ENCODE peak calls at places on chromosomes 12 and 14, in five cellular contexts. R is K562, K is GM12878, E is HepG2, F is SK-N-SH. W is an unnamed sample.

GRCh38 chr12:81077686-81078441 is at the start of gene ACSS3:
- DNase-seq in F (peak), E (peak), K (no peak), R (no peak), W (no peak)

GRCh38 chr12:131007031-131007793 is 53.5 kb downstream of the ADGRD1 start:
- DNase-seq in K (no peak), F (peak), R (no peak), E (peak), W (no peak)

GRCh38 chr12:95548056-95548538 is 3.2 kb downstream of the USP44 start:
- DNase-seq in R (peak), F (peak), K (no peak), E (no peak), W (no peak)

GRCh38 chr12:129089576-129089975 is 236.3 kb downstream of the GLT1D1 start:
- DNase-seq in R (no peak), F (no peak), E (no peak), K (no peak), W (no peak)

GRCh38 chr14:53517276-53517960 is 364.3 kb upstream of the DDHD1 start:
- DNase-seq in E (no peak), R (no peak), K (no peak), F (no peak), W (no peak)

GRCh38 chr12:48105321-48105866 is 485 bp downstream of the SENP1 start:
- DNase-seq in F (no peak), K (peak), R (no peak), E (no peak), W (peak)

GRCh38 chr12:73180734-73181133 is 908.6 kb downstream of the TRHDE start:
- DNase-seq in E (no peak), K (no peak), F (no peak), R (no peak), W (no peak)

GRCh38 chr12:6444031-6444430 is 724 bp upstream of the CD27 start:
- DNase-seq in K (no peak), R (no peak), F (no peak), E (no peak), W (no peak)

GRCh38 chr14:100375273-100375962 is 52.3 kb downstream of the SLC25A47 start:
- DNase-seq in E (peak), F (peak), R (peak), K (peak), W (no peak)

GRCh38 chr12:92505373-92506340 is 197.1 kb upstream of the PLEKHG7 start:
- DNase-seq in K (peak), F (peak), R (peak), E (no peak), W (peak)

GRCh38 chr12:54879132-54879531 is 24.8 kb downstream of the MUCL1 start:
- DNase-seq in K (no peak), E (no peak), R (no peak), F (no peak), W (peak)

GRCh38 chr14:35331605-35332516 is 39.7 kb downstream of the PSMA6 start:
- DNase-seq in K (no peak), E (peak), R (peak), F (peak), W (no peak)

GRCh38 chr12:2294651-2295475 is 242.1 kb downstream of the CACNA1C start:
- DNase-seq in K (no peak), E (no peak), R (no peak), F (no peak), W (peak)

GRCh38 chr14:35944847-35945246 is 118.7 kb downstream of the BRMS1L start:
- DNase-seq in F (peak), K (no peak), R (peak), E (peak), W (no peak)

GRCh38 chr14:105422695-105423487 is 3.3 kb downstream of the MTA1 start:
- DNase-seq in K (no peak), F (peak), R (no peak), E (no peak), W (no peak)

GRCh38 chr12:74394647-74395046 is 143.0 kb upstream of the ATXN7L3B start:
- DNase-seq in F (no peak), K (no peak), R (no peak), E (no peak), W (no peak)

GRCh38 chr12:118537481-118537917 is 161.1 kb downstream of the SUDS3 start:
- DNase-seq in R (no peak), F (no peak), E (no peak), K (no peak), W (no peak)

GRCh38 chr14:103091041-103091882 is 3.3 kb upstream of the EXOC3L4 start:
- DNase-seq in K (no peak), E (no peak), R (peak), F (peak), W (peak)

GRCh38 chr14:72524230-72524629 is 369.7 kb downstream of the DPF3 start:
- DNase-seq in K (no peak), R (no peak), E (no peak), F (no peak), W (no peak)

GRCh38 chr14:68947802-68948201 is 31.3 kb downstream of the ACTN1 start:
- DNase-seq in K (no peak), E (no peak), F (no peak), R (no peak), W (peak)

GRCh38 chr12:12064596-12064995 is 6.1 kb upstream of the BCL2L14 start:
- DNase-seq in E (no peak), R (no peak), K (no peak), F (no peak), W (no peak)

GRCh38 chr12:57103856-57104255 is 7.3 kb downstream of the STAT6 start:
- DNase-seq in R (no peak), E (no peak), F (no peak), K (no peak), W (no peak)

GRCh38 chr14:50773632-50774541 is 57.1 kb downstream of the NIN start:
- DNase-seq in E (peak), R (peak), F (peak), K (no peak), W (peak)

GRCh38 chr14:36302823-36303222 is 17.6 kb downstream of the MBIP start:
- DNase-seq in R (no peak), E (no peak), K (no peak), F (no peak), W (no peak)

GRCh38 chr14:32896979-32897723 is 41.5 kb upstream of the NPAS3 start:
- DNase-seq in R (no peak), E (peak), K (no peak), F (no peak), W (no peak)

GRCh38 chr14:37343307-37344094 is 145.8 kb downstream of the MIPOL1 start:
- DNase-seq in F (no peak), E (no peak), K (no peak), R (no peak), W (no peak)

GRCh38 chr12:1760566-1761382 is 59.6 kb upstream of the LRTM2 start:
- DNase-seq in E (peak), F (no peak), R (peak), K (no peak), W (no peak)

GRCh38 chr12:102847131-102847530 is 69.9 kb downstream of the PAH start:
- DNase-seq in K (no peak), F (no peak), R (no peak), E (no peak), W (no peak)

GRCh38 chr12:3227076-3227975 is 150.1 kb downstream of the TSPAN9 start:
- DNase-seq in R (no peak), F (no peak), E (no peak), K (no peak), W (no peak)

GRCh38 chr12:87425942-87426554 is 603.2 kb downstream of the C12orf50 start:
- DNase-seq in E (no peak), R (no peak), K (no peak), F (no peak), W (no peak)

GRCh38 chr12:123900898-123901376 is 71.7 kb downstream of the CCDC92 start:
- DNase-seq in F (no peak), R (no peak), K (no peak), E (no peak), W (no peak)

GRCh38 chr12:52600941-52601481 is at the start of gene KRT72:
- DNase-seq in F (peak), R (no peak), E (no peak), K (no peak), W (no peak)

GRCh38 chr12:132385923-132386751 is 56.7 kb upstream of the GALNT9 start:
- DNase-seq in F (no peak), K (no peak), E (no peak), R (no peak), W (no peak)

GRCh38 chr12:132388379-132389015 is 59.1 kb upstream of the GALNT9 start:
- DNase-seq in R (no peak), K (no peak), F (no peak), E (no peak), W (no peak)

GRCh38 chr12:132386926-132387497 is 57.6 kb upstream of the GALNT9 start:
- DNase-seq in K (no peak), F (no peak), E (no peak), R (no peak), W (no peak)

GRCh38 chr12:132385375-132385774 is 56.0 kb upstream of the GALNT9 start:
- DNase-seq in F (no peak), R (no peak), E (no peak), K (no peak), W (no peak)

DNA sequence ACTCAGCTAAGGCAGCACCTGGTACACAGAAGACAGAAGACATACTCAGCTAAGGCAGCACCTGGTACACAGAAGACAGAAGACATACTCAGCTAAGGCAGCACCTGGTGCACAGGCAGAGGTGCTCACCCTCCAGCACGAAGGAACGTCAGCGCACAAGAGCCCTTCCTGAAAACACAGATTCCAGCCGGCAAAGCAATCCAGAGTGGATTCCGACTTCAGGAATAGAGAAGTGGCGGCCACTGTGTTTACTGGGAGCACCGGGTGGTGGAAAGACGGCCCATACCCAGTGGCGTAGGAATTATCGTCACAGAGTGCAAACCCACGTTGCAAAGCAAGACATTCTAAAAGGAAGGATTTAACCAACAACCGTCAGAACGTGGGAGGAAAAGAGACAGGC is 55.5 kb upstream of the GALNT9 start:
- DNase-seq in K (no peak), E (no peak), R (no peak), F (no peak), W (no peak)
- TF ChIP-seq GABPA in K (no peak), E (no peak), R (no peak), F (no peak), W (no peak)

GRCh38 chr12:32587536-32588346 is 91.4 kb upstream of the DNM1L start:
- DNase-seq in F (no peak), E (no peak), R (no peak), K (no peak), W (peak)

GRCh38 chr12:32588604-32589003 is 90.5 kb upstream of the DNM1L start:
- DNase-seq in E (no peak), R (no peak), F (no peak), K (no peak), W (no peak)

GRCh38 chr12:32583535-32583934 is 95.6 kb upstream of the DNM1L start:
- DNase-seq in K (no peak), R (no peak), F (no peak), E (no peak), W (no peak)

GRCh38 chr12:32586390-32586789 is 92.7 kb upstream of the DNM1L start:
- DNase-seq in F (no peak), R (no peak), K (no peak), E (no peak), W (peak)

DNA sequence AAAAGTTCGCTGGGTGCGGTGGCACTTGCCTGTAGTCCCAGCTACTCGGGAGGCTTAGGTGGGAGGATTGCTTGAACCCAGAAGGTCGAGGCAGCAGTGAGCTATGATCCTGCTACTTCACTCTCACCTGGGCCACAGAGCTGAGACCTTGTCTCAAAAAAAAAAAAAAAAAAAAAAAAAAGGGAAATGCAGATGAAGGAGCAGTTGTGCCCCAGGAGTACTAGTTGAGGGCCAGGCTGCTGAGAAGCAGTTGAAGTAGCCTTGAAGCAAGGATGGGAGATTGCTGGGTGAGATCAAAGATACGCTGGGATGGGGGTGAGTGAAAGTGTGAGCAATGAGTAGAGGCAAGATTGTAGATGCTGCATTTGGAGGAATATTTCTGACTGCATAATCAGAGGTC is 93.4 kb upstream of the DNM1L start:
- DNase-seq in K (no peak), R (no peak), F (no peak), E (no peak), W (no peak)
- TF ChIP-seq REST in K (no peak), R (no peak), F (no peak), E (no peak), W (no peak)

GRCh38 chr12:34389378-34390170 is 367.3 kb downstream of the ALG10 start:
- DNase-seq in K (no peak), R (no peak), E (no peak), F (no peak), W (no peak)
- TF ChIP-seq GABPA in K (no peak), R (no peak), E (no peak), F (no peak), W (no peak)

GRCh38 chr14:54918427-54918826 is 15.8 kb upstream of the GCH1 start:
- DNase-seq in F (no peak), E (no peak), R (no peak), K (no peak), W (no peak)
- TF ChIP-seq REST in F (no peak), E (no peak), R (no peak), K (no peak), W (no peak)

DNA sequence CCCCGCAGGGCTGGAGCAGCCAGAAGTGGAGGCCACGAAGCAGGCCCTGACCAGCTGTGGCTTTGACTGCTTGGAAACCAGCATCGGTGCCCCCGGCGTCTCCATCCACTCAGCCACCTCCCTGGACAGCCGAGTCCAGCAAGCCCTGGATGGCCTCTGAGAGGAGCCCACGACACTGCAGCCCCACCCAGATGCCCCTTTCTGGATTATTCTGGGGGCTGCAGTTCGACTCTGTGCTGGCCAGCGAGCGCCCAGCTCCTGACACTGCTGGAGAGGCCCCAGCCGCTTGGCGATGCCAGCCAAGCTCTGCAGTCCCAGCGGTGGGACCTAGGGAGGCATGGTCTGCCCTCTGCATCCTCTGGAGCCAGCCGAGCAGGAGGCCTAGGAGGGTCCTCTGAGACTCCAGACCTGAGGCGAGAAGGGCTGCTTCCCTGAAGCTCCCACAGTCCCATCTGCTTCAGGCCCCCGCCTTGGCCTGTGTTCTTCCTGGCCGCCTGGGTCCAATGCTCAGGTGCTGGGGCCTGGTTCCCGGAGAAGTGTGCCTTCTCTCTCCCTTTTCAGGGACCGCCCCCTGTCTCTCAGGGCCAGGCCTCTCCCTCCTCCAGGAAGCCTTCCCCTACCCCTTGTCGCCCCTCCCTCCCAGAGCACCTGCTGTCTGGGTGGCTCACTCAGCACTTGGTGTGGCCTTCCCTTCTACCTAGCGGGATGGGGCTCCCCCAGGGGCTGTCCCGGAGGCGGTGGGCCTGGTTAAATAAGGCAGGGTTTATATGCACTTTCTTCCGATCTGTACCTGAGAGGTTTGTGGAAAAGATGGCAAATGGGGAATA is 23.0 kb downstream of the MVK start:
- DNase-seq in F (no peak), E (no peak), K (no peak), R (peak), W (no peak)
- TF ChIP-seq GABPA in F (no peak), E (no peak), K (no peak), R (no peak), W (no peak)

GRCh38 chr12:121711925-121712461 is 559 bp upstream of the TMEM120B start:
- DNase-seq in F (no peak), R (peak), K (no peak), E (peak), W (no peak)
- TF ChIP-seq REST in F (no peak), R (no peak), K (no peak), E (no peak), W (no peak)

DNA sequence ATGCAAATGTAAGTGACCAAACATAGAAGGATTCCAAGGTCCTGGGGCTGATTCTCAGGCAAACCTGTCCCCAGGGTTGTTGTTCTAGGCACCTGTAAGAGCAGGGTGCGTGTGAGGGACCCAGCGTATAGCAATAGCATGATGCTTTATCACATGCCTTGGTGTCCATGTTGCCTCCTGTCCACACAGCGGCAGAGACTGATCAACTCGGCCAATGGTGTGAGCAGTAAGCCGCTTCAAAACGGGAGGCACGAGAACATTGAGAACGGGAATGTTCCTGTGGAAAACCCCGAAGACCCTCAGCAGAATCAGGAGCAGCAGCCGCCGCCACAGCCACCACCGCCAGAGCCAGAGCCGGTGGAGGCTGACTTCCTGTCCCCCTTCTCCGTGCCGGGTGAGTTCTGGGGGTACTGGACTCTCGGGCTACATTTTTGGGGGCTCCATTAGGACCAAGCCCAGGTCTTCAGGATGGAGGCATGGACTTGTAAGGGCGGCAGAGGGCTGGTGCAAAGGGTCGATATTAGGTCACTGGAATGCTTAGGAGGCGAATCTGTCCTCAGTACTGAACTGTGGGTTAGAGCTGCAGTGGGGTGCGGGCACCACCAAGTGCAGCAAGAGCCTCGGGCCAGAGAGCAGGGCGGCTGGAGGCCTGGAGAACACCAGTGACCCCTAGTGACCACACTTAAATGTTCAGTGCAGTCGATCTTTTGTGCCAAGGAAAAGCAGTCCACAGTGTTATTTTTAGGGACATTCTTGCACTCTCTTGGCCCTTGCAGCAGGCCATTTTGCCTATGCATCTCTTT is 57.2 kb upstream of the RIN3 start:
- DNase-seq in E (peak), R (peak), F (peak), K (no peak), W (peak)
- TF ChIP-seq GABPA in E (no peak), R (no peak), F (no peak), K (no peak), W (no peak)

GRCh38 chr12:91111366-91112321 is at the start of gene LUM:
- DNase-seq in K (no peak), E (no peak), F (peak), R (no peak), W (no peak)
- TF ChIP-seq REST in K (no peak), E (no peak), F (no peak), R (no peak), W (no peak)

GRCh38 chr12:108106599-108106998 is 22.5 kb upstream of the WSCD2 start:
- DNase-seq in R (peak), E (no peak), F (no peak), K (no peak), W (no peak)

GRCh38 chr12:108107293-108107692 is 21.8 kb upstream of the WSCD2 start:
- DNase-seq in E (no peak), K (no peak), R (no peak), F (no peak), W (no peak)

GRCh38 chr12:108112815-108113556 is 16.1 kb upstream of the WSCD2 start:
- DNase-seq in E (no peak), K (no peak), R (no peak), F (peak), W (no peak)

GRCh38 chr12:108109954-108110353 is 19.1 kb upstream of the WSCD2 start:
- DNase-seq in E (no peak), R (no peak), F (no peak), K (no peak), W (no peak)

GRCh38 chr12:108110844-108111243 is 18.2 kb upstream of the WSCD2 start:
- DNase-seq in E (no peak), K (no peak), R (no peak), F (no peak), W (no peak)
- TF ChIP-seq GABPA in E (no peak), K (no peak), R (no peak), F (no peak), W (no peak)